ENCODE peak calls at places on chromosomes 13 and 19, in nine cellular contexts. One of them, this sample, is unnamed.

GRCh38 chr13:87356314-87356713 is 314.9 kb upstream of the SLITRK5 start:
- DNase-seq in GM23248: peak
- DNase-seq in T follicular helper cell: no peak
- DNase-seq in stimulated activated CD4-positive, alpha-beta T cell treated with anti-CD3 and anti-CD28 coated beads, Interleukin-1b, Interleukin-23, amount 100 ng/mL, for 24 hours: no peak
- DNase-seq in activated B cell treated with CpG ODN at 0.5 μM for 24 hours: no peak
- DNase-seq in activated CD4-positive, alpha-beta T cell treated with anti-CD3 and anti-CD28 coated beads for 24 hours: no peak
- DNase-seq in NCI-H2107: no peak
- DNase-seq in GM12892: no peak
- DNase-seq in mucosa of descending colon: peak
- DNase-seq in this sample: no peak

GRCh38 chr19:18083929-18084684 is 2.6 kb downstream of the IL12RB1 start:
- DNase-seq in GM23248: no peak
- DNase-seq in T follicular helper cell: no peak
- DNase-seq in stimulated activated CD4-positive, alpha-beta T cell treated with anti-CD3 and anti-CD28 coated beads, Interleukin-1b, Interleukin-23, amount 100 ng/mL, for 24 hours: no peak
- DNase-seq in activated B cell treated with CpG ODN at 0.5 μM for 24 hours: no peak
- DNase-seq in activated CD4-positive, alpha-beta T cell treated with anti-CD3 and anti-CD28 coated beads for 24 hours: no peak
- DNase-seq in NCI-H2107: no peak
- DNase-seq in GM12892: no peak
- DNase-seq in mucosa of descending colon: no peak
- DNase-seq in this sample: no peak

GRCh38 chr13:110528911-110529310 is 32.6 kb downstream of the RAB20 start:
- DNase-seq in GM23248: no peak
- DNase-seq in T follicular helper cell: no peak
- DNase-seq in stimulated activated CD4-positive, alpha-beta T cell treated with anti-CD3 and anti-CD28 coated beads, Interleukin-1b, Interleukin-23, amount 100 ng/mL, for 24 hours: no peak
- DNase-seq in activated B cell treated with CpG ODN at 0.5 μM for 24 hours: no peak
- DNase-seq in activated CD4-positive, alpha-beta T cell treated with anti-CD3 and anti-CD28 coated beads for 24 hours: no peak
- DNase-seq in NCI-H2107: no peak
- DNase-seq in GM12892: no peak
- DNase-seq in mucosa of descending colon: no peak
- DNase-seq in this sample: no peak

GRCh38 chr13:57787058-57787791 is 155.7 kb downstream of the PCDH17 start:
- DNase-seq in GM23248: no peak
- DNase-seq in T follicular helper cell: no peak
- DNase-seq in stimulated activated CD4-positive, alpha-beta T cell treated with anti-CD3 and anti-CD28 coated beads, Interleukin-1b, Interleukin-23, amount 100 ng/mL, for 24 hours: no peak
- DNase-seq in activated B cell treated with CpG ODN at 0.5 μM for 24 hours: no peak
- DNase-seq in activated CD4-positive, alpha-beta T cell treated with anti-CD3 and anti-CD28 coated beads for 24 hours: no peak
- DNase-seq in NCI-H2107: no peak
- DNase-seq in GM12892: no peak
- DNase-seq in mucosa of descending colon: no peak
- DNase-seq in this sample: no peak

GRCh38 chr13:46377554-46377953 is 9.5 kb downstream of the RUBCNL start:
- DNase-seq in GM23248: no peak
- DNase-seq in T follicular helper cell: no peak
- DNase-seq in stimulated activated CD4-positive, alpha-beta T cell treated with anti-CD3 and anti-CD28 coated beads, Interleukin-1b, Interleukin-23, amount 100 ng/mL, for 24 hours: no peak
- DNase-seq in activated B cell treated with CpG ODN at 0.5 μM for 24 hours: no peak
- DNase-seq in activated CD4-positive, alpha-beta T cell treated with anti-CD3 and anti-CD28 coated beads for 24 hours: no peak
- DNase-seq in NCI-H2107: no peak
- DNase-seq in GM12892: no peak
- DNase-seq in mucosa of descending colon: peak
- DNase-seq in this sample: no peak

GRCh38 chr13:30037766-30038165 is 187.3 kb upstream of the UBL3 start:
- DNase-seq in GM23248: peak
- DNase-seq in T follicular helper cell: no peak
- DNase-seq in stimulated activated CD4-positive, alpha-beta T cell treated with anti-CD3 and anti-CD28 coated beads, Interleukin-1b, Interleukin-23, amount 100 ng/mL, for 24 hours: no peak
- DNase-seq in activated B cell treated with CpG ODN at 0.5 μM for 24 hours: no peak
- DNase-seq in activated CD4-positive, alpha-beta T cell treated with anti-CD3 and anti-CD28 coated beads for 24 hours: no peak
- DNase-seq in NCI-H2107: no peak
- DNase-seq in GM12892: no peak
- DNase-seq in mucosa of descending colon: no peak
- DNase-seq in this sample: no peak

GRCh38 chr13:110298566-110299321 is 8.2 kb downstream of the COL4A1 start:
- DNase-seq in GM23248: no peak
- DNase-seq in T follicular helper cell: no peak
- DNase-seq in stimulated activated CD4-positive, alpha-beta T cell treated with anti-CD3 and anti-CD28 coated beads, Interleukin-1b, Interleukin-23, amount 100 ng/mL, for 24 hours: no peak
- DNase-seq in activated B cell treated with CpG ODN at 0.5 μM for 24 hours: no peak
- DNase-seq in activated CD4-positive, alpha-beta T cell treated with anti-CD3 and anti-CD28 coated beads for 24 hours: no peak
- DNase-seq in NCI-H2107: no peak
- DNase-seq in GM12892: no peak
- DNase-seq in mucosa of descending colon: no peak
- DNase-seq in this sample: no peak

GRCh38 chr13:38180100-38180499 is 169.6 kb upstream of the UFM1 start:
- DNase-seq in GM23248: peak
- DNase-seq in T follicular helper cell: no peak
- DNase-seq in stimulated activated CD4-positive, alpha-beta T cell treated with anti-CD3 and anti-CD28 coated beads, Interleukin-1b, Interleukin-23, amount 100 ng/mL, for 24 hours: no peak
- DNase-seq in activated B cell treated with CpG ODN at 0.5 μM for 24 hours: no peak
- DNase-seq in activated CD4-positive, alpha-beta T cell treated with anti-CD3 and anti-CD28 coated beads for 24 hours: no peak
- DNase-seq in NCI-H2107: no peak
- DNase-seq in GM12892: no peak
- DNase-seq in mucosa of descending colon: no peak
- DNase-seq in this sample: no peak

GRCh38 chr19:8468124-8468523 is 23.3 kb downstream of the HNRNPM start:
- DNase-seq in GM23248: no peak
- DNase-seq in T follicular helper cell: no peak
- DNase-seq in stimulated activated CD4-positive, alpha-beta T cell treated with anti-CD3 and anti-CD28 coated beads, Interleukin-1b, Interleukin-23, amount 100 ng/mL, for 24 hours: no peak
- DNase-seq in activated B cell treated with CpG ODN at 0.5 μM for 24 hours: no peak
- DNase-seq in activated CD4-positive, alpha-beta T cell treated with anti-CD3 and anti-CD28 coated beads for 24 hours: no peak
- DNase-seq in NCI-H2107: no peak
- DNase-seq in GM12892: no peak
- DNase-seq in mucosa of descending colon: no peak
- DNase-seq in this sample: no peak

GRCh38 chr19:42349378-42350107 is 24.1 kb downstream of the MEGF8 start:
- DNase-seq in GM23248: no peak
- DNase-seq in T follicular helper cell: no peak
- DNase-seq in stimulated activated CD4-positive, alpha-beta T cell treated with anti-CD3 and anti-CD28 coated beads, Interleukin-1b, Interleukin-23, amount 100 ng/mL, for 24 hours: no peak
- DNase-seq in activated B cell treated with CpG ODN at 0.5 μM for 24 hours: no peak
- DNase-seq in activated CD4-positive, alpha-beta T cell treated with anti-CD3 and anti-CD28 coated beads for 24 hours: no peak
- DNase-seq in NCI-H2107: no peak
- DNase-seq in GM12892: no peak
- DNase-seq in mucosa of descending colon: no peak
- DNase-seq in this sample: no peak

GRCh38 chr13:50167224-50167947 is 152.1 kb downstream of the KCNRG start:
- DNase-seq in GM23248: no peak
- DNase-seq in T follicular helper cell: no peak
- DNase-seq in stimulated activated CD4-positive, alpha-beta T cell treated with anti-CD3 and anti-CD28 coated beads, Interleukin-1b, Interleukin-23, amount 100 ng/mL, for 24 hours: no peak
- DNase-seq in activated B cell treated with CpG ODN at 0.5 μM for 24 hours: no peak
- DNase-seq in activated CD4-positive, alpha-beta T cell treated with anti-CD3 and anti-CD28 coated beads for 24 hours: no peak
- DNase-seq in NCI-H2107: no peak
- DNase-seq in GM12892: no peak
- DNase-seq in mucosa of descending colon: no peak
- DNase-seq in this sample: no peak

GRCh38 chr19:5403968-5404640 is 51.1 kb upstream of the ZNRF4 start:
- DNase-seq in GM23248: peak
- DNase-seq in T follicular helper cell: peak
- DNase-seq in stimulated activated CD4-positive, alpha-beta T cell treated with anti-CD3 and anti-CD28 coated beads, Interleukin-1b, Interleukin-23, amount 100 ng/mL, for 24 hours: peak
- DNase-seq in activated B cell treated with CpG ODN at 0.5 μM for 24 hours: peak
- DNase-seq in activated CD4-positive, alpha-beta T cell treated with anti-CD3 and anti-CD28 coated beads for 24 hours: peak
- DNase-seq in NCI-H2107: no peak
- DNase-seq in GM12892: peak
- DNase-seq in mucosa of descending colon: peak
- DNase-seq in this sample: peak

GRCh38 chr13:37442996-37443395 is 155.6 kb downstream of the POSTN start:
- DNase-seq in GM23248: peak
- DNase-seq in T follicular helper cell: no peak
- DNase-seq in stimulated activated CD4-positive, alpha-beta T cell treated with anti-CD3 and anti-CD28 coated beads, Interleukin-1b, Interleukin-23, amount 100 ng/mL, for 24 hours: no peak
- DNase-seq in activated B cell treated with CpG ODN at 0.5 μM for 24 hours: no peak
- DNase-seq in activated CD4-positive, alpha-beta T cell treated with anti-CD3 and anti-CD28 coated beads for 24 hours: no peak
- DNase-seq in NCI-H2107: no peak
- DNase-seq in GM12892: no peak
- DNase-seq in mucosa of descending colon: no peak
- DNase-seq in this sample: no peak

GRCh38 chr13:110250258-110250891 is 56.6 kb downstream of the COL4A1 start:
- DNase-seq in GM23248: peak
- DNase-seq in T follicular helper cell: no peak
- DNase-seq in stimulated activated CD4-positive, alpha-beta T cell treated with anti-CD3 and anti-CD28 coated beads, Interleukin-1b, Interleukin-23, amount 100 ng/mL, for 24 hours: no peak
- DNase-seq in activated B cell treated with CpG ODN at 0.5 μM for 24 hours: no peak
- DNase-seq in activated CD4-positive, alpha-beta T cell treated with anti-CD3 and anti-CD28 coated beads for 24 hours: no peak
- DNase-seq in NCI-H2107: no peak
- DNase-seq in GM12892: no peak
- DNase-seq in mucosa of descending colon: no peak
- DNase-seq in this sample: no peak

GRCh38 chr13:51806571-51806970 is 2.6 kb upstream of the DHRS12 start:
- DNase-seq in GM23248: peak
- DNase-seq in T follicular helper cell: no peak
- DNase-seq in stimulated activated CD4-positive, alpha-beta T cell treated with anti-CD3 and anti-CD28 coated beads, Interleukin-1b, Interleukin-23, amount 100 ng/mL, for 24 hours: no peak
- DNase-seq in activated B cell treated with CpG ODN at 0.5 μM for 24 hours: no peak
- DNase-seq in activated CD4-positive, alpha-beta T cell treated with anti-CD3 and anti-CD28 coated beads for 24 hours: no peak
- DNase-seq in NCI-H2107: peak
- DNase-seq in GM12892: no peak
- DNase-seq in mucosa of descending colon: no peak
- DNase-seq in this sample: no peak

GRCh38 chr19:17406039-17406886 is 833 bp upstream of the BST2 start:
- DNase-seq in GM23248: no peak
- DNase-seq in T follicular helper cell: no peak
- DNase-seq in stimulated activated CD4-positive, alpha-beta T cell treated with anti-CD3 and anti-CD28 coated beads, Interleukin-1b, Interleukin-23, amount 100 ng/mL, for 24 hours: no peak
- DNase-seq in activated B cell treated with CpG ODN at 0.5 μM for 24 hours: no peak
- DNase-seq in activated CD4-positive, alpha-beta T cell treated with anti-CD3 and anti-CD28 coated beads for 24 hours: no peak
- DNase-seq in NCI-H2107: no peak
- DNase-seq in GM12892: peak
- DNase-seq in mucosa of descending colon: no peak
- DNase-seq in this sample: no peak

GRCh38 chr19:29546583-29547190 is 20.9 kb downstream of the VSTM2B start:
- DNase-seq in GM23248: no peak
- DNase-seq in T follicular helper cell: no peak
- DNase-seq in stimulated activated CD4-positive, alpha-beta T cell treated with anti-CD3 and anti-CD28 coated beads, Interleukin-1b, Interleukin-23, amount 100 ng/mL, for 24 hours: no peak
- DNase-seq in activated B cell treated with CpG ODN at 0.5 μM for 24 hours: no peak
- DNase-seq in activated CD4-positive, alpha-beta T cell treated with anti-CD3 and anti-CD28 coated beads for 24 hours: no peak
- DNase-seq in NCI-H2107: no peak
- DNase-seq in GM12892: no peak
- DNase-seq in mucosa of descending colon: no peak
- DNase-seq in this sample: no peak

GRCh38 chr19:5093953-5094718 is 125.2 kb downstream of the KDM4B start:
- DNase-seq in GM23248: no peak
- DNase-seq in T follicular helper cell: no peak
- DNase-seq in stimulated activated CD4-positive, alpha-beta T cell treated with anti-CD3 and anti-CD28 coated beads, Interleukin-1b, Interleukin-23, amount 100 ng/mL, for 24 hours: no peak
- DNase-seq in activated B cell treated with CpG ODN at 0.5 μM for 24 hours: no peak
- DNase-seq in activated CD4-positive, alpha-beta T cell treated with anti-CD3 and anti-CD28 coated beads for 24 hours: no peak
- DNase-seq in NCI-H2107: no peak
- DNase-seq in GM12892: no peak
- DNase-seq in mucosa of descending colon: no peak
- DNase-seq in this sample: no peak